ENCODE peak calls at places on chromosomes 7 and 10, in four cellular contexts. B is H9, E is ecto neural progenitor cell, D is A172. G is an unnamed sample.

GRCh38 chr7:34430456-34430855 is 227.6 kb upstream of the NPSR1 start:
- DNase-seq in B (no peak), E (no peak), D (peak; percentile 74), G (no peak)

GRCh38 chr7:21412291-21412896 is 15.5 kb upstream of the SP4 start:
- DNase-seq in B (no peak), D (no peak), E (no peak), G (no peak)

GRCh38 chr7:93148135-93148534 is at the start of gene SAMD9L:
- DNase-seq in E (no peak), B (no peak), D (peak; percentile 31), G (no peak)

GRCh38 chr7:312409-312808 is 22.4 kb downstream of the FOXL3 start:
- DNase-seq in E (no peak), D (no peak), B (no peak), G (no peak)

GRCh38 chr7:74579800-74580685 is 77.5 kb upstream of the GTF2I start:
- DNase-seq in B (no peak), D (no peak), E (no peak), G (no peak)

GRCh38 chr10:92323079-92323478 is 32.1 kb downstream of the MARCHF5 start:
- DNase-seq in B (no peak), D (no peak), E (no peak), G (no peak)

GRCh38 chr7:55515569-55516279 is 56.6 kb downstream of the VOPP1 start:
- DNase-seq in B (no peak), D (no peak), E (no peak), G (no peak)

GRCh38 chr10:97891497-97892167 is 42.0 kb downstream of the GOLGA7B start:
- DNase-seq in D (no peak), E (no peak), B (no peak), G (no peak)

GRCh38 chr10:100009793-100010676 is at the start of gene DNMBP:
- DNase-seq in D (peak; percentile 60), B (peak; percentile 85), E (peak; percentile 89), G (peak; percentile 95)

GRCh38 chr7:47326220-47326619 is 255.7 kb downstream of the TNS3 start:
- DNase-seq in E (no peak), D (peak; percentile 22), B (no peak), G (no peak)

GRCh38 chr7:83060218-83060617 is 102.5 kb downstream of the PCLO start:
- DNase-seq in D (no peak), B (no peak), E (no peak), G (no peak)

GRCh38 chr7:85471312-85471711 is 284.5 kb upstream of the SEMA3D start:
- DNase-seq in E (no peak), B (no peak), D (no peak), G (no peak)

GRCh38 chr7:95434501-95435421 is at the start of gene PON2:
- DNase-seq in D (peak; percentile 71), B (peak; percentile 87), E (peak; percentile 88), G (peak; percentile 93)

GRCh38 chr10:86162696-86163400 is 203.7 kb downstream of the GRID1 start:
- DNase-seq in B (no peak), E (no peak), D (no peak), G (no peak)

GRCh38 chr7:2886900-2887299 is 42.8 kb upstream of the GNA12 start:
- DNase-seq in E (peak; percentile 74), B (peak; percentile 77), D (peak; percentile 75), G (no peak)

GRCh38 chr10:101441539-101442455 is 87.8 kb downstream of the BTRC start:
- DNase-seq in B (no peak), D (peak; percentile 74), E (peak; percentile 49), G (no peak)

GRCh38 chr7:94003446-94004023 is 620 bp downstream of the BET1 start:
- DNase-seq in E (no peak), D (peak; percentile 26), B (no peak), G (no peak)

GRCh38 chr10:22550732-22551131 is 163.6 kb downstream of the PIP4K2A start:
- DNase-seq in B (peak; percentile 71), D (peak; percentile 35), E (peak; percentile 71), G (no peak)

GRCh38 chr10:103772096-103772845 is 83.1 kb downstream of the SH3PXD2A start:
- DNase-seq in B (peak; percentile 94), E (peak; percentile 86), D (peak; percentile 78), G (peak; percentile 88)

GRCh38 chr7:3955751-3956696 is 655.0 kb downstream of the SDK1 start:
- DNase-seq in B (no peak), E (no peak), D (peak; percentile 94), G (no peak)

GRCh38 chr10:25113231-25114035 is 61.4 kb upstream of the GPR158 start:
- DNase-seq in E (peak; percentile 82), D (peak; percentile 73), B (peak; percentile 88), G (peak; percentile 87)

GRCh38 chr10:24209946-24210491 is 1.1 kb downstream of the KIAA1217 start:
- DNase-seq in B (no peak), D (peak; percentile 65), E (no peak), G (no peak)

GRCh38 chr7:29300649-29301048 is 106.1 kb downstream of the CHN2 start:
- DNase-seq in D (peak; percentile 16), B (no peak), E (no peak), G (no peak)

GRCh38 chr10:77157248-77158019 is 480.2 kb downstream of the KCNMA1 start:
- DNase-seq in B (no peak), D (peak; percentile 51), E (no peak), G (no peak)

GRCh38 chr7:46153951-46154787 is 233.1 kb upstream of the IGFBP3 start:
- DNase-seq in D (peak; percentile 38), E (no peak), B (no peak), G (no peak)

GRCh38 chr7:50450691-50451051 is 521 bp upstream of the FIGNL1 start:
- DNase-seq in B (no peak), D (no peak), E (no peak), G (no peak)

G was measured in osteocyte.